ENCODE peak calls at places on chromosomes 7 and 10, in ten cellular contexts. O is substantia nigra; N is central memory CD4-positive, alpha-beta T cell; G is stimulated activated CD8-positive, alpha-beta memory T cell treated with anti-CD3 and anti-CD28 coated beads, Interleukin-4, amount 100 ng/mL, for 4 hours; W is GM13976; Y is globus pallidus; E is colonic mucosa; X is stomach; S is Kasumi-1; K is stimulated activated CD4-positive, alpha-beta T cell treated with anti-CD3 and anti-CD28 coated beads, Interleukin-1b, Interleukin-23, amount 100 ng/mL, for 24 hours. T is an unnamed sample.

GRCh38 chr10:58152698-58153263 is 114.9 kb downstream of the IPMK start:
- DNase-seq in O (peak), N (no peak), G (no peak), W (peak), Y (peak), E (peak), X (peak), S (peak), K (no peak), T (peak)

GRCh38 chr7:127675716-127676115 is 23.7 kb downstream of the SND1 start:
- DNase-seq in O (no peak), N (no peak), G (no peak), W (no peak), Y (no peak), E (no peak), X (no peak), S (no peak), K (no peak), T (no peak)

GRCh38 chr10:118827466-118828155 is 72.8 kb upstream of the CACUL1 start:
- DNase-seq in O (no peak), N (no peak), G (no peak), W (no peak), Y (no peak), E (no peak), X (no peak), S (no peak), K (no peak), T (no peak)

GRCh38 chr7:150967332-150967731 is 10.8 kb downstream of the KCNH2 start:
- DNase-seq in O (no peak), N (no peak), G (no peak), W (no peak), Y (no peak), E (no peak), X (no peak), S (no peak), K (no peak), T (no peak)

GRCh38 chr7:103632005-103632639 is 186.1 kb upstream of the SLC26A5 start:
- DNase-seq in O (no peak), N (no peak), G (no peak), W (no peak), Y (no peak), E (no peak), X (no peak), S (no peak), K (no peak), T (no peak)

GRCh38 chr10:51117794-51118193 is 43.5 kb downstream of the PRKG1 start:
- DNase-seq in O (no peak), N (no peak), G (no peak), W (no peak), Y (no peak), E (no peak), X (no peak), S (no peak), K (no peak), T (no peak)

GRCh38 chr7:137734221-137734620 is 112.6 kb downstream of the DGKI start:
- DNase-seq in O (no peak), N (no peak), G (no peak), W (no peak), Y (no peak), E (no peak), X (no peak), S (no peak), K (no peak), T (no peak)

GRCh38 chr7:93150200-93150835 is 2.1 kb upstream of the SAMD9L start:
- DNase-seq in O (no peak), N (no peak), G (no peak), W (no peak), Y (no peak), E (no peak), X (no peak), S (no peak), K (no peak), T (no peak)

GRCh38 chr10:104291439-104291951 is 22.5 kb downstream of the GSTO2 start:
- DNase-seq in O (peak), N (peak), G (peak), W (peak), Y (peak), E (peak), X (peak), S (peak), K (peak), T (peak)

GRCh38 chr7:83738436-83738835 is 89.5 kb upstream of the SEMA3E start:
- DNase-seq in O (no peak), N (no peak), G (no peak), W (no peak), Y (peak), E (no peak), X (no peak), S (no peak), K (no peak), T (no peak)

T was measured in Jurkat, Clone E6-1.